ENCODE peak calls at places on chromosome 17, in seven cellular contexts. F is GOT3, M is HEK293T, N is kidney, I is right cardiac atrium, A is SK-MEL-5, D is GM18507. H is an unnamed sample.

GRCh38 chr17:44901323-44901965 is 2.2 kb upstream of the EFTUD2 start:
- DNase-seq in A (peak), N (no peak), I (no peak), M (no peak), F (no peak), D (no peak), H (no peak)

GRCh38 chr17:73401911-73402310 is 90.1 kb upstream of the CDC42EP4 start:
- DNase-seq in F (no peak), A (no peak), I (peak), D (no peak), M (no peak), N (peak), H (peak)

GRCh38 chr17:27333410-27333980 is 39.6 kb downstream of the WSB1 start:
- DNase-seq in F (no peak), I (no peak), D (no peak), A (no peak), M (no peak), N (no peak), H (no peak)

GRCh38 chr17:55334881-55335523 is 70.2 kb downstream of the HLF start:
- DNase-seq in M (no peak), D (no peak), N (no peak), A (no peak), I (no peak), F (no peak), H (no peak)

GRCh38 chr17:5580367-5580766 is 3.9 kb downstream of the NLRP1 start:
- DNase-seq in N (no peak), F (no peak), M (no peak), A (no peak), D (no peak), I (no peak), H (no peak)

GRCh38 chr17:13079010-13079409 is 61.2 kb upstream of the ELAC2 start:
- DNase-seq in A (no peak), N (no peak), I (no peak), F (no peak), M (no peak), D (no peak), H (no peak)

GRCh38 chr17:77160032-77160876 is 19.5 kb downstream of the SEC14L1 start:
- DNase-seq in I (no peak), F (no peak), A (peak), D (no peak), N (no peak), M (no peak), H (no peak)

GRCh38 chr17:77140166-77140877 is 447 bp upstream of the SEC14L1 start:
- DNase-seq in M (peak), I (peak), F (peak), N (peak), D (peak), A (peak), H (peak)

GRCh38 chr17:38724337-38724988 is 5.7 kb upstream of the CISD3 start:
- DNase-seq in N (no peak), D (no peak), F (no peak), A (no peak), M (no peak), I (peak), H (no peak)

GRCh38 chr17:2214887-2215615 is 88.5 kb downstream of the SMG6 start:
- DNase-seq in I (peak), D (no peak), N (no peak), F (no peak), A (no peak), M (no peak), H (no peak)

GRCh38 chr17:47692895-47693666 is 880 bp upstream of the TBKBP1 start:
- DNase-seq in N (peak), M (no peak), F (no peak), A (no peak), I (no peak), D (no peak), H (no peak)

GRCh38 chr17:72514888-72515287 is 394.1 kb downstream of the SOX9 start:
- DNase-seq in A (no peak), I (peak), M (no peak), D (no peak), N (no peak), F (no peak), H (no peak)

GRCh38 chr17:76051571-76051970 is 20.7 kb downstream of the SRP68 start:
- DNase-seq in M (no peak), N (no peak), I (no peak), D (no peak), A (no peak), F (no peak), H (no peak)

GRCh38 chr17:75173526-75173925 is 9.2 kb downstream of the SUMO2 start:
- DNase-seq in M (no peak), A (no peak), N (no peak), I (no peak), D (no peak), F (no peak), H (no peak)

GRCh38 chr17:70158180-70158579 is 11.2 kb upstream of the KCNJ2 start:
- DNase-seq in F (no peak), N (no peak), I (no peak), M (no peak), D (no peak), A (no peak), H (no peak)

GRCh38 chr17:34254651-34255380 is at the start of gene CCL2:
- DNase-seq in N (peak), D (no peak), F (peak), I (peak), A (peak), M (peak), H (peak)

GRCh38 chr17:10681866-10682446 is 15.4 kb downstream of the SCO1 start:
- DNase-seq in M (no peak), D (no peak), A (no peak), N (no peak), F (no peak), I (no peak), H (no peak)

H was measured in neural crest cell.